ENCODE peak calls at places on chromosomes 4 and X, in ten cellular contexts. One of them, this sample, is unnamed.

GRCh38 chr4:2257361-2258001 is 4.4 kb downstream of the MXD4 start:
- DNase-seq in CD8-positive, alpha-beta memory T cell: no peak
- DNase-seq in MG63: no peak
- DNase-seq in thoracic aorta: peak; percentile 1
- DNase-seq in heart left ventricle: no peak
- DNase-seq in BE2C: peak; percentile 8
- DNase-seq in Caco-2: no peak
- DNase-seq in body of pancreas: peak; percentile 13
- DNase-seq in left lung: peak; percentile 61
- DNase-seq in stomach: peak; percentile 25
- DNase-seq in this sample: no peak

GRCh38 chr4:38320833-38321232 is 343.2 kb upstream of the KLF3 start:
- DNase-seq in left lung: no peak
- DNase-seq in BE2C: no peak
- DNase-seq in body of pancreas: no peak
- DNase-seq in CD8-positive, alpha-beta memory T cell: no peak
- DNase-seq in heart left ventricle: no peak
- DNase-seq in stomach: no peak
- DNase-seq in MG63: no peak
- DNase-seq in thoracic aorta: no peak
- DNase-seq in Caco-2: no peak
- DNase-seq in this sample: no peak

GRCh38 chr4:157127571-157127970 is 51.6 kb downstream of the GLRB start:
- DNase-seq in stomach: no peak
- DNase-seq in MG63: no peak
- DNase-seq in left lung: no peak
- DNase-seq in body of pancreas: no peak
- DNase-seq in CD8-positive, alpha-beta memory T cell: no peak
- DNase-seq in thoracic aorta: no peak
- DNase-seq in heart left ventricle: no peak
- DNase-seq in BE2C: no peak
- DNase-seq in Caco-2: no peak
- DNase-seq in this sample: no peak

GRCh38 chr4:120753854-120754253 is 168.7 kb downstream of the PRDM5 start:
- DNase-seq in stomach: no peak
- DNase-seq in thoracic aorta: no peak
- DNase-seq in heart left ventricle: no peak
- DNase-seq in left lung: no peak
- DNase-seq in MG63: no peak
- DNase-seq in body of pancreas: no peak
- DNase-seq in CD8-positive, alpha-beta memory T cell: no peak
- DNase-seq in BE2C: peak; percentile 20
- DNase-seq in Caco-2: no peak
- DNase-seq in this sample: no peak

GRCh38 chrX:78024349-78025108 is 55.1 kb upstream of the PGAM4 start:
- DNase-seq in MG63: peak; percentile 3
- DNase-seq in heart left ventricle: no peak
- DNase-seq in BE2C: peak; percentile 64
- DNase-seq in stomach: peak; percentile 71
- DNase-seq in Caco-2: peak; percentile 33
- DNase-seq in body of pancreas: peak; percentile 82
- DNase-seq in thoracic aorta: no peak
- DNase-seq in left lung: no peak
- DNase-seq in CD8-positive, alpha-beta memory T cell: peak; percentile 47
- DNase-seq in this sample: peak; percentile 22

GRCh38 chr4:88033309-88033708 is 25.9 kb downstream of the PKD2 start:
- DNase-seq in body of pancreas: peak; percentile 68
- DNase-seq in Caco-2: peak; percentile 70
- DNase-seq in BE2C: peak; percentile 49
- DNase-seq in thoracic aorta: no peak
- DNase-seq in MG63: no peak
- DNase-seq in stomach: peak; percentile 31
- DNase-seq in left lung: no peak
- DNase-seq in heart left ventricle: no peak
- DNase-seq in CD8-positive, alpha-beta memory T cell: peak; percentile 40
- DNase-seq in this sample: peak; percentile 66

GRCh38 chr4:12041828-12042227 is 613.1 kb upstream of the HS3ST1 start:
- DNase-seq in Caco-2: no peak
- DNase-seq in CD8-positive, alpha-beta memory T cell: no peak
- DNase-seq in thoracic aorta: no peak
- DNase-seq in MG63: no peak
- DNase-seq in BE2C: no peak
- DNase-seq in body of pancreas: no peak
- DNase-seq in stomach: no peak
- DNase-seq in heart left ventricle: no peak
- DNase-seq in left lung: no peak
- DNase-seq in this sample: no peak

GRCh38 chrX:130716822-130717405 is 186.1 kb downstream of the ENOX2 start:
- DNase-seq in Caco-2: no peak
- DNase-seq in stomach: no peak
- DNase-seq in CD8-positive, alpha-beta memory T cell: no peak
- DNase-seq in body of pancreas: no peak
- DNase-seq in left lung: no peak
- DNase-seq in heart left ventricle: no peak
- DNase-seq in MG63: no peak
- DNase-seq in BE2C: no peak
- DNase-seq in thoracic aorta: no peak
- DNase-seq in this sample: no peak

GRCh38 chr4:151895671-151896070 is 134.9 kb upstream of the GATB start:
- DNase-seq in heart left ventricle: no peak
- DNase-seq in MG63: no peak
- DNase-seq in thoracic aorta: no peak
- DNase-seq in BE2C: no peak
- DNase-seq in stomach: no peak
- DNase-seq in left lung: no peak
- DNase-seq in CD8-positive, alpha-beta memory T cell: no peak
- DNase-seq in Caco-2: no peak
- DNase-seq in body of pancreas: no peak
- DNase-seq in this sample: no peak

GRCh38 chr4:100780126-100780525 is 262.3 kb upstream of the EMCN start:
- DNase-seq in stomach: no peak
- DNase-seq in heart left ventricle: no peak
- DNase-seq in body of pancreas: no peak
- DNase-seq in BE2C: no peak
- DNase-seq in left lung: no peak
- DNase-seq in Caco-2: no peak
- DNase-seq in thoracic aorta: no peak
- DNase-seq in MG63: no peak
- DNase-seq in CD8-positive, alpha-beta memory T cell: no peak
- DNase-seq in this sample: no peak

GRCh38 chrX:69046996-69047490 is 118.2 kb downstream of the PJA1 start:
- DNase-seq in left lung: no peak
- DNase-seq in MG63: no peak
- DNase-seq in stomach: no peak
- DNase-seq in Caco-2: no peak
- DNase-seq in heart left ventricle: no peak
- DNase-seq in thoracic aorta: no peak
- DNase-seq in BE2C: no peak
- DNase-seq in body of pancreas: no peak
- DNase-seq in CD8-positive, alpha-beta memory T cell: no peak
- DNase-seq in this sample: no peak

GRCh38 chrX:15769300-15769954 is 20.9 kb upstream of the ZRSR2 start:
- DNase-seq in body of pancreas: no peak
- DNase-seq in left lung: no peak
- DNase-seq in MG63: no peak
- DNase-seq in CD8-positive, alpha-beta memory T cell: no peak
- DNase-seq in stomach: no peak
- DNase-seq in heart left ventricle: no peak
- DNase-seq in BE2C: no peak
- DNase-seq in thoracic aorta: no peak
- DNase-seq in Caco-2: no peak
- DNase-seq in this sample: no peak

GRCh38 chr4:179893967-179894590 is 2349.1 kb upstream of the TENM3 start:
- DNase-seq in heart left ventricle: no peak
- DNase-seq in thoracic aorta: no peak
- DNase-seq in MG63: no peak
- DNase-seq in Caco-2: no peak
- DNase-seq in left lung: no peak
- DNase-seq in body of pancreas: no peak
- DNase-seq in stomach: no peak
- DNase-seq in BE2C: no peak
- DNase-seq in CD8-positive, alpha-beta memory T cell: no peak
- DNase-seq in this sample: no peak

GRCh38 chr4:28357985-28358384 is 1497.3 kb downstream of the STIM2 start:
- DNase-seq in stomach: no peak
- DNase-seq in body of pancreas: no peak
- DNase-seq in MG63: peak; percentile 5
- DNase-seq in heart left ventricle: no peak
- DNase-seq in left lung: no peak
- DNase-seq in BE2C: peak; percentile 31
- DNase-seq in thoracic aorta: no peak
- DNase-seq in Caco-2: peak; percentile 43
- DNase-seq in CD8-positive, alpha-beta memory T cell: no peak
- DNase-seq in this sample: peak; percentile 32

GRCh38 chr4:186666252-186666651 is 57.4 kb downstream of the FAT1 start:
- DNase-seq in left lung: no peak
- DNase-seq in CD8-positive, alpha-beta memory T cell: no peak
- DNase-seq in MG63: no peak
- DNase-seq in heart left ventricle: no peak
- DNase-seq in Caco-2: no peak
- DNase-seq in BE2C: no peak
- DNase-seq in stomach: no peak
- DNase-seq in body of pancreas: no peak
- DNase-seq in thoracic aorta: no peak
- DNase-seq in this sample: no peak

GRCh38 chr4:71558248-71558647 is 219.4 kb downstream of the SLC4A4 start:
- DNase-seq in thoracic aorta: no peak
- DNase-seq in MG63: no peak
- DNase-seq in stomach: no peak
- DNase-seq in left lung: no peak
- DNase-seq in heart left ventricle: no peak
- DNase-seq in Caco-2: no peak
- DNase-seq in BE2C: no peak
- DNase-seq in body of pancreas: no peak
- DNase-seq in CD8-positive, alpha-beta memory T cell: no peak
- DNase-seq in this sample: peak; percentile 10

GRCh38 chr4:6929735-6930464 is 20.3 kb downstream of the TBC1D14 start:
- DNase-seq in thoracic aorta: no peak
- DNase-seq in MG63: no peak
- DNase-seq in left lung: no peak
- DNase-seq in CD8-positive, alpha-beta memory T cell: no peak
- DNase-seq in body of pancreas: no peak
- DNase-seq in BE2C: no peak
- DNase-seq in heart left ventricle: no peak
- DNase-seq in stomach: no peak
- DNase-seq in Caco-2: no peak
- DNase-seq in this sample: no peak
- H3K36me3 ChIP-seq in thoracic aorta: peaks cover 2% of the 10 kb centered on the region
- H3K36me3 ChIP-seq in MG63: no peaks in the 10 kb centered on the region
- H3K36me3 ChIP-seq in left lung: peaks cover 9% of the 10 kb centered on the region
- H3K36me3 ChIP-seq in CD8-positive, alpha-beta memory T cell: peaks cover 6% of the 10 kb centered on the region
- H3K36me3 ChIP-seq in body of pancreas: no peaks in the 10 kb centered on the region
- H3K36me3 ChIP-seq in BE2C: no peaks in the 10 kb centered on the region
- H3K36me3 ChIP-seq in heart left ventricle: no peaks in the 10 kb centered on the region
- H3K36me3 ChIP-seq in stomach: peaks cover 16% of the 10 kb centered on the region
- H3K36me3 ChIP-seq in Caco-2: no peaks in the 10 kb centered on the region
- H3K36me3 ChIP-seq in this sample: peaks cover 2% of the 10 kb centered on the region

GRCh38 chr4:113556382-113557134 is 205.0 kb downstream of the CAMK2D start:
- DNase-seq in CD8-positive, alpha-beta memory T cell: no peak
- DNase-seq in body of pancreas: no peak
- DNase-seq in thoracic aorta: no peak
- DNase-seq in heart left ventricle: no peak
- DNase-seq in Caco-2: no peak
- DNase-seq in MG63: no peak
- DNase-seq in stomach: no peak
- DNase-seq in left lung: no peak
- DNase-seq in BE2C: no peak
- DNase-seq in this sample: peak; percentile 50
- H3K4me3 ChIP-seq in CD8-positive, alpha-beta memory T cell: no peak overlapping the region
- H3K4me3 ChIP-seq in body of pancreas: no peak overlapping the region
- H3K4me3 ChIP-seq in thoracic aorta: peak overlapping the region; percentile 48
- H3K4me3 ChIP-seq in heart left ventricle: no peak overlapping the region
- H3K4me3 ChIP-seq in Caco-2: no peak overlapping the region
- H3K4me3 ChIP-seq in MG63: no peak overlapping the region
- H3K4me3 ChIP-seq in stomach: no peak overlapping the region
- H3K4me3 ChIP-seq in left lung: no peak overlapping the region
- H3K4me3 ChIP-seq in BE2C: no peak overlapping the region
- H3K4me3 ChIP-seq in this sample: no peak overlapping the region

DNA sequence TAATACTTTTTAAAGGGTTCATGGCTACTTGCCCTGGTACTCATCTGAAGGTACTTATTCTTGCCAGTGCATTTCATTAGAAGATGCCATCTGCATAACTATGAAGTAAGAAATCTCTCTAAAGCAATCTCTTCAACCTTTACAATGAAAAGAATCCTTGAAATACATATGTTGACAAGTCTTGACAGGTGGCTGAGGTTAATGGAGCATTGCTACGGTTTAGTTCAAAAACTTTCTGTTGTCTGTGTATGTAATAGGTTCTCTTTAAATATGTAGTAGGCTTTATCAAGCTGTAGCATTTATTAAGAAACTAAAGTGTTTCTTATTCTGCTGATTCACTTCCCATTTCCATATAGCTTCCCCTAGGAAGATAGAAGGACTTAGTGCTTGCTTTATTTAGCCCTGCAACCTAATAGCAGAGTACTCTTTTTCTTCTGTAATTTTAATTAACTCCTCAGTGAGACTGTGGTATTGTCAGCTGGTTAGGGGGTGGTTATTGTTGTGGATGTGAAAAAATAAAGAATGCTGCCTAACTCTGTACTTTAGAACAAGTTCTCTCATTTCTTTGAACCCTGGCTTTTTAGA is 39.3 kb downstream of the SLAIN2 start:
- DNase-seq in heart left ventricle: no peak
- DNase-seq in left lung: no peak
- DNase-seq in thoracic aorta: no peak
- DNase-seq in stomach: no peak
- DNase-seq in Caco-2: no peak
- DNase-seq in CD8-positive, alpha-beta memory T cell: no peak
- DNase-seq in body of pancreas: no peak
- DNase-seq in BE2C: no peak
- DNase-seq in MG63: no peak
- DNase-seq in this sample: peak; percentile 81
- H3K36me3 ChIP-seq in heart left ventricle: peaks cover 26% of the 10 kb centered on the region
- H3K36me3 ChIP-seq in left lung: peaks cover 32% of the 10 kb centered on the region
- H3K36me3 ChIP-seq in thoracic aorta: peaks cover 2% of the 10 kb centered on the region
- H3K36me3 ChIP-seq in stomach: peaks cover 61% of the 10 kb centered on the region
- H3K36me3 ChIP-seq in Caco-2: no peaks in the 10 kb centered on the region
- H3K36me3 ChIP-seq in CD8-positive, alpha-beta memory T cell: no peaks in the 10 kb centered on the region
- H3K36me3 ChIP-seq in body of pancreas: peaks cover 3% of the 10 kb centered on the region
- H3K36me3 ChIP-seq in BE2C: peaks cover 21% of the 10 kb centered on the region
- H3K36me3 ChIP-seq in MG63: peaks cover 3% of the 10 kb centered on the region
- H3K36me3 ChIP-seq in this sample: peaks cover 7% of the 10 kb centered on the region

DNA sequence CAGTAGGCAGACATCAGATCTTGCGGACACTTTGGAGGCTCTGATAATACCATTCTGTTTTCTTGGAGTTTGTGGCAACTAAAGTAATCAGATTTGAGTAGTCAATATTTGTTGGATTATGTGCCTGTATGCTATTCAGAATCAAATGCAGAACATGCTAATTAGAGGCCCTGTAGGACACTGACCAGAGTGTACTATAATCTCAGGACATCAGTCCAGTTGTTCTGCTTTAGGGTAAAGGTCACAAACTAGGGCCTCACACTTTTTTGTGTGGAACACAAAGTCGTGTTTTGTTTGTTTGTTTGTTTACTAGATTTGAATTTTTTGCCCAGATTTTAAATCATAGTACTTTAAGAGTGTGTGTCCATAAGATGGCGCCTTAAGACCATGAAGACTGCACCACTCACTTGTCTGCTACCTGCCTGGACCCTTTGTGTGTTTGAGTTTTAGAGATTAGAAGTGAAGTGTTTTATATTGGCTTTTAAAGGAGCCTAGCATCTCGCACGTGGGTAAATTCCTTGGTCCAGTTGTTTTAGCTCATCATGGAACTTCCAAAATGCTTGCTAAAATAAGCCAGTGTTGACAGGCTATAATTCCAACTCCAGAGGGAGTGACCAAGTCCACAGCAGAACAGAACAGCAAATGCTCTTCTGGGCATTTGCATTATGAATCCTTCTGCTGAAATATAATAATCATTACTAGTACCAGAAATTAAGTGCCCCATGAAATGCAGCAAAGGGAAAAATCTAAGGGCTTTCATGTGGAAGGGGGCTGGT is 34.7 kb downstream of the IL13RA1 start:
- DNase-seq in Caco-2: no peak
- DNase-seq in left lung: no peak
- DNase-seq in MG63: no peak
- DNase-seq in CD8-positive, alpha-beta memory T cell: no peak
- DNase-seq in thoracic aorta: no peak
- DNase-seq in stomach: no peak
- DNase-seq in heart left ventricle: no peak
- DNase-seq in body of pancreas: no peak
- DNase-seq in BE2C: no peak
- DNase-seq in this sample: no peak
- H3K4me3 ChIP-seq in Caco-2: no peak overlapping the region
- H3K4me3 ChIP-seq in left lung: no peak overlapping the region
- H3K4me3 ChIP-seq in MG63: no peak overlapping the region
- H3K4me3 ChIP-seq in CD8-positive, alpha-beta memory T cell: no peak overlapping the region
- H3K4me3 ChIP-seq in thoracic aorta: no peak overlapping the region
- H3K4me3 ChIP-seq in stomach: no peak overlapping the region
- H3K4me3 ChIP-seq in heart left ventricle: no peak overlapping the region
- H3K4me3 ChIP-seq in body of pancreas: no peak overlapping the region
- H3K4me3 ChIP-seq in BE2C: no peak overlapping the region
- H3K4me3 ChIP-seq in this sample: no peak overlapping the region